ENCODE peak calls at places on chromosome 17, in ten cellular contexts. S is psoas muscle; T is uterus; C is A673; X is ovary; D is testis; Y is GM20000; J is CD4-positive, alpha-beta T cell; E is K562; Q is AG09309. W is an unnamed sample.

GRCh38 chr17:77619851-77620250 is 338.7 kb upstream of the TNRC6C start:
- DNase-seq in D (no peak), E (no peak), C (no peak), T (no peak), J (no peak), X (no peak), Q (no peak), Y (no peak), S (no peak), W (no peak)

GRCh38 chr17:63571632-63572310 is 21.5 kb downstream of the DCAF7 start:
- DNase-seq in Y (no peak), J (no peak), S (no peak), D (no peak), C (peak), T (no peak), Q (peak), X (no peak), E (peak), W (no peak)

GRCh38 chr17:77405867-77406513 is 265.2 kb downstream of the SEC14L1 start:
- DNase-seq in E (no peak), D (no peak), J (no peak), C (no peak), Q (no peak), S (peak), T (no peak), Y (no peak), X (no peak), W (no peak)

GRCh38 chr17:48997827-48998556 is 807 bp downstream of the IGF2BP1 start:
- DNase-seq in C (peak), Y (peak), D (no peak), T (no peak), S (no peak), Q (no peak), E (peak), X (no peak), J (no peak), W (no peak)

GRCh38 chr17:63961355-63962207 is 11.1 kb downstream of the SCN4A start:
- DNase-seq in Q (no peak), T (peak), S (peak), X (peak), J (no peak), C (peak), D (peak), Y (peak), E (peak), W (peak)

GRCh38 chr17:17835415-17836249 is 1.2 kb downstream of the SREBF1 start:
- DNase-seq in S (no peak), T (peak), X (no peak), Y (no peak), J (no peak), C (no peak), E (no peak), Q (no peak), D (no peak), W (no peak)

GRCh38 chr17:29347831-29348281 is 42.3 kb upstream of the TAOK1 start:
- DNase-seq in X (no peak), S (no peak), Q (peak), C (peak), Y (no peak), D (no peak), E (no peak), T (peak), J (no peak), W (no peak)

GRCh38 chr17:28042721-28043291 is 329 bp downstream of the NLK start:
- DNase-seq in Q (no peak), T (no peak), J (no peak), X (no peak), C (no peak), E (no peak), D (no peak), S (no peak), Y (no peak), W (no peak)

GRCh38 chr17:18262111-18262510 is 1.6 kb downstream of the MIEF2 start:
- DNase-seq in S (no peak), Y (no peak), C (no peak), D (no peak), T (no peak), J (no peak), Q (no peak), E (no peak), X (no peak), W (no peak)

GRCh38 chr17:59618894-59619312 is 792 bp upstream of the CLTC start:
- DNase-seq in S (no peak), D (peak), X (no peak), T (no peak), Q (no peak), C (peak), Y (no peak), J (no peak), E (no peak), W (peak)

GRCh38 chr17:82950525-82951102 is 110.8 kb upstream of the ZNF750 start:
- DNase-seq in J (no peak), T (peak), Y (no peak), E (no peak), X (peak), Q (no peak), C (no peak), S (peak), D (no peak), W (peak)

GRCh38 chr17:62921837-62922236 is 44.2 kb upstream of the TANC2 start:
- DNase-seq in D (no peak), E (no peak), Q (no peak), J (no peak), X (no peak), C (no peak), T (no peak), Y (no peak), S (no peak), W (no peak)

GRCh38 chr17:62653831-62654829 is 26.7 kb downstream of the MRC2 start:
- DNase-seq in X (peak), E (peak), T (peak), J (no peak), S (peak), C (no peak), Q (no peak), D (peak), Y (no peak), W (peak)

GRCh38 chr17:55344514-55344997 is 77.1 kb downstream of the MMD start:
- DNase-seq in E (peak), Q (no peak), S (no peak), X (no peak), Y (no peak), C (no peak), J (no peak), D (no peak), T (no peak), W (no peak)

GRCh38 chr17:17412331-17412730 is 64.5 kb upstream of the MED9 start:
- DNase-seq in J (no peak), T (no peak), E (no peak), Y (no peak), C (no peak), X (no peak), S (no peak), Q (no peak), D (no peak), W (no peak)

GRCh38 chr17:39591958-39592954 is 15.5 kb downstream of the NEUROD2 start:
- DNase-seq in X (no peak), S (no peak), T (no peak), Y (peak), Q (no peak), J (peak), C (peak), D (peak), E (peak), W (no peak)

GRCh38 chr17:2819921-2820501 is 23.8 kb downstream of the RAP1GAP2 start:
- DNase-seq in T (no peak), S (no peak), E (no peak), C (no peak), J (no peak), X (no peak), D (no peak), Y (no peak), Q (no peak), W (no peak)

GRCh38 chr17:67980456-67980855 is 15.8 kb downstream of the C17orf58 start:
- DNase-seq in J (no peak), C (no peak), Q (no peak), D (no peak), T (no peak), Y (no peak), X (no peak), S (no peak), E (no peak), W (peak)

GRCh38 chr17:58351182-58351581 is 819 bp downstream of the SUPT4H1 start:
- DNase-seq in D (no peak), X (no peak), Q (no peak), T (no peak), E (no peak), C (no peak), J (no peak), S (no peak), Y (no peak), W (no peak)

GRCh38 chr17:76265624-76266243 is 586 bp downstream of the UBALD2 start:
- DNase-seq in J (peak), T (no peak), S (peak), E (peak), Q (no peak), X (peak), C (peak), Y (no peak), D (peak), W (peak)

GRCh38 chr17:6799738-6800137 is 23.7 kb downstream of the FBXO39 start:
- DNase-seq in S (no peak), C (no peak), Y (no peak), J (no peak), Q (no peak), T (no peak), E (no peak), D (no peak), X (no peak), W (no peak)

GRCh38 chr17:65562206-65562531 is 721 bp upstream of the AXIN2 start:
- DNase-seq in D (no peak), E (no peak), S (no peak), T (no peak), C (no peak), Y (no peak), X (no peak), J (no peak), Q (no peak), W (no peak)

GRCh38 chr17:65559802-65560627 is 1.4 kb downstream of the AXIN2 start:
- DNase-seq in Q (no peak), X (peak), C (peak), E (peak), S (peak), Y (peak), J (no peak), T (peak), D (peak), W (peak)

GRCh38 chr17:65559483-65559801 is 2.0 kb downstream of the AXIN2 start:
- DNase-seq in E (no peak), D (no peak), J (no peak), Q (no peak), C (no peak), S (no peak), Y (no peak), X (no peak), T (no peak), W (no peak)

GRCh38 chr17:65560628-65561371 is 648 bp downstream of the AXIN2 start:
- DNase-seq in E (peak), C (peak), S (peak), Q (peak), X (peak), Y (peak), T (peak), J (peak), D (peak), W (peak)

GRCh38 chr17:65561394-65562205 is at the start of gene AXIN2:
- DNase-seq in J (peak), S (peak), E (peak), Y (peak), C (peak), T (peak), D (peak), Q (peak), X (peak), W (peak)
- TF ChIP-seq CTCF in J (no peak), S (no peak), E (no peak), Y (no peak), C (peak), T (peak), D (peak), Q (no peak), X (no peak), W (no peak)

DNA sequence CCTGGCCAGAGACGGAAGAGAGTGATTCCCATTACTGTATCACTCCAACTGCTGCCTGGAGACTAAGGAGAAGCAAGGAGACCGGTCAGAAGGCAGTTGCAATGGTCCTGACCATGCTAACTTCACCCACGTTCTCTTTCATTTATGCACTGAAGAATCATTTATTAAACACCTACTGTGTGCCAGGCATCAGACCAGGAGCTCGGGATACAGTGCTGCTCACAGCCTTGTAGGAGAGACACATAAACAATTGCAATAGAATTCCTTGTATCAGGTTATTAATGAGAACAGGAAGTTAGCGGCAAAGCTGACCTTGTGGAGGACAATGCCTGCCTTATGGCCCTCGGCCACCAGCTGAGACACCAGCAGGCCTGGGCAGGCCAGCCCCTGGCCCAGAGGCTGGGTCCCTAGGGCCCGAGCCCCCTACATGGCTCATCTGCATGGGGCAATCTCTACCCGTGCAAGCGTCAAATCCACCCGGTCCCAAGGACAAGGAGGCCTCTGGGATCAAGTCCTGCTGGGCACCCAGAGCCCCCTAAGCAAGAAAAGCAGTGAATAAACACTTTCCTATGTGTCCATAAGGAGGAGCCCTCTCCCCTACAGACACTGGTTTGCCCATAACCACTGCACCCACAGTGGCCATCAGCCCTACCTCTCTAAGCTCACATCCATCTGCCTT is 8.6 kb upstream of the ENPP7 start:
- DNase-seq in S (no peak), Y (no peak), C (peak), J (no peak), D (no peak), E (peak), X (no peak), Q (no peak), T (no peak), W (no peak)
- TF ChIP-seq CTCF in S (no peak), Y (no peak), C (peak), J (no peak), D (no peak), E (peak), X (no peak), Q (peak), T (no peak), W (no peak)

GRCh38 chr17:33686171-33686570 is 393.1 kb upstream of the ASIC2 start:
- DNase-seq in J (no peak), X (no peak), D (peak), S (no peak), Y (peak), T (no peak), Q (no peak), E (peak), C (peak), W (no peak)
- TF ChIP-seq CTCF in J (peak), X (no peak), D (peak), S (no peak), Y (peak), T (no peak), Q (no peak), E (peak), C (peak), W (no peak)

DNA sequence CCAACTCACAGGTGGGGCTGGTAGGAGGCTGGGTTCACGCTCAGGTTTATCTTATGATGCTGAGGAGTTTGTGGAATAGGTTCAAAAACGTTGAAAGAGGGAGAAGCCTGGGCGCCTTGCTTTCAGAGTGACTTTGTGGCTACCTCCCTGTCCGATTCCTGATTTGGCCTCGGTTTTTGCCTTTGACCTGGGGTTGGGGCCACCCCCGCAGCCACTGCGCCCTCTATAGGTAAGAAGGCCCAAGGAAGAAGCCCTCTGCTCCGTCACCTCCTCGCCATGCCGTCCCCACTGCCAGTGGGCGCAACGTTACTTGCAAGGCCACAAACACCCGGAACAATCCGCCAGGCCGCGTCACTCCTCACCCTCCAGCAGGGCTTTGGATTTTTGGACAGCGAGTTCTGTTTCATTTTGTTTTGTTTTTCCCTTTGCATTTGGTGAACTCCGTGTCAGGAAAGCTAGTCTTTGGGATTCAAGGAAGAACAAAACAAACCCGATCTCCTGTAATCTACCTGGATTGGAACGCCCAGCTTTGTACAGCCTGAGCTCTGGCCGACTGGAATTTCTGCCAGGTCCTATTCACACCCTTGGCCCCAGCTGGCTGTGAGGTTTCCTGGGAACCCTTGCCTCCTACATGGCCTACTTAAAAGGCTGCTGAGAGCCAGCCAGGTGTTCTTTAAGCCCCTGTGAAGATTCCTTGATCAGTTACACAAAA is 60.7 kb downstream of the TBC1D16 start:
- DNase-seq in Y (no peak), E (peak), J (no peak), X (peak), C (no peak), Q (no peak), S (no peak), D (no peak), T (no peak), W (peak)
- TF ChIP-seq CTCF in Y (peak), E (peak), J (no peak), X (no peak), C (peak), Q (peak), S (peak), D (no peak), T (no peak), W (no peak)